ENCODE peak calls at places on chromosome 18, in seven cellular contexts. S is GDM1; H is stimulated activated CD8-positive, alpha-beta memory T cell treated with anti-CD3 and anti-CD28 coated beads, Interleukin-15, amount 100 ng/mL, for 24 hours; C is Kasumi-1; M is left ventricle myocardium superior; I is endothelial cell of umbilical vein; O is BJ. F is an unnamed sample.

GRCh38 chr18:24176727-24177416 is 38.0 kb downstream of the CABYR start:
- DNase-seq in S (peak; percentile 15), I (peak; percentile 43), O (no peak), C (peak; percentile 62), M (peak; percentile 58), H (peak; percentile 9), F (peak; percentile 86)

GRCh38 chr18:22417496-22418188 is at the start of gene CTAGE1:
- DNase-seq in H (no peak), M (no peak), C (no peak), I (no peak), O (no peak), S (no peak), F (no peak)

GRCh38 chr18:12839057-12839525 is 44.9 kb downstream of the PTPN2 start:
- DNase-seq in H (no peak), I (no peak), O (no peak), M (no peak), C (no peak), S (no peak), F (no peak)

GRCh38 chr18:36025025-36025424 is 42.3 kb downstream of the RPRD1A start:
- DNase-seq in S (no peak), H (no peak), M (no peak), O (peak; percentile 50), I (peak; percentile 73), C (no peak), F (no peak)

GRCh38 chr18:47906408-47906807 is 24.1 kb downstream of the SMAD2 start:
- DNase-seq in M (no peak), H (no peak), C (no peak), O (no peak), S (no peak), I (no peak), F (no peak)

GRCh38 chr18:79484661-79485621 is 89.2 kb downstream of the NFATC1 start:
- DNase-seq in I (peak; percentile 94), H (no peak), C (peak; percentile 36), S (no peak), O (peak; percentile 92), M (peak; percentile 58), F (peak; percentile 17)

GRCh38 chr18:80107396-80107795 is 1.7 kb upstream of the ADNP2 start:
- DNase-seq in O (no peak), S (no peak), C (no peak), M (no peak), I (no peak), H (no peak), F (no peak)

GRCh38 chr18:6956999-6957398 is 160.6 kb downstream of the LAMA1 start:
- DNase-seq in S (no peak), C (no peak), H (no peak), O (no peak), M (no peak), I (no peak), F (no peak)

GRCh38 chr18:50441518-50441917 is 66.7 kb downstream of the SKA1 start:
- DNase-seq in S (no peak), O (no peak), C (no peak), I (no peak), M (no peak), H (no peak), F (no peak)

GRCh38 chr18:34548120-34548972 is 161.8 kb upstream of the DTNA start:
- DNase-seq in O (no peak), I (no peak), M (no peak), H (no peak), C (no peak), S (no peak), F (no peak)

GRCh38 chr18:12397793-12398192 is 9.9 kb upstream of the PRELID3A start:
- DNase-seq in C (no peak), S (no peak), M (no peak), H (no peak), I (no peak), O (no peak), F (no peak)

GRCh38 chr18:48826806-48827205 is 124.0 kb downstream of the SMAD7 start:
- DNase-seq in O (no peak), S (no peak), C (no peak), H (no peak), M (no peak), I (no peak), F (no peak)

GRCh38 chr18:69397096-69397495 is 3.6 kb upstream of the DOK6 start:
- DNase-seq in H (no peak), S (no peak), O (no peak), C (peak; percentile 12), M (no peak), I (no peak), F (no peak)

GRCh38 chr18:61322265-61322873 is 10.9 kb upstream of the CDH20 start:
- DNase-seq in I (peak; percentile 53), O (no peak), C (peak; percentile 75), M (peak; percentile 60), H (no peak), S (no peak), F (peak; percentile 73)

GRCh38 chr18:77091366-77091765 is 41.2 kb downstream of the MBP start:
- DNase-seq in H (no peak), M (no peak), I (no peak), S (no peak), C (no peak), O (no peak), F (no peak)

GRCh38 chr18:29164993-29165599 is 988.2 kb upstream of the CDH2 start:
- DNase-seq in H (no peak), S (no peak), M (no peak), I (peak; percentile 89), O (peak; percentile 70), C (no peak), F (no peak)

GRCh38 chr18:3526421-3527354 is 76.7 kb downstream of the TGIF1 start:
- DNase-seq in O (no peak), I (no peak), M (no peak), H (no peak), S (no peak), C (peak; percentile 8), F (no peak)

GRCh38 chr18:76349067-76349715 is 145.9 kb downstream of the ZNF516 start:
- DNase-seq in M (peak; percentile 59), H (no peak), C (peak; percentile 87), O (no peak), S (peak; percentile 38), I (peak; percentile 59), F (peak; percentile 75)

GRCh38 chr18:12031836-12032235 is 50.5 kb downstream of the IMPA2 start:
- DNase-seq in M (peak; percentile 66), I (no peak), H (no peak), S (no peak), C (no peak), O (peak; percentile 68), F (no peak)

GRCh38 chr18:10519999-10520935 is 5.6 kb upstream of the NAPG start:
- DNase-seq in M (peak; percentile 86), O (peak; percentile 56), S (peak; percentile 75), H (no peak), C (peak; percentile 86), I (peak; percentile 86), F (peak; percentile 89)

GRCh38 chr18:45962866-45963265 is 4.3 kb downstream of the EPG5 start:
- DNase-seq in C (no peak), H (no peak), S (no peak), I (no peak), M (no peak), O (peak; percentile 67), F (no peak)

GRCh38 chr18:56716692-56717146 is 65.6 kb downstream of the WDR7 start:
- DNase-seq in O (no peak), S (no peak), C (no peak), H (no peak), I (no peak), M (no peak), F (no peak)

GRCh38 chr18:48136544-48137353 is 206.3 kb upstream of the SMAD2 start:
- DNase-seq in I (no peak), O (no peak), S (no peak), M (peak; percentile 51), C (no peak), H (no peak), F (peak; percentile 71)

F was measured in mucosa of descending colon.